ENCODE peak calls at places on chromosomes 7 and 10, in seven cellular contexts. I is prostate gland, G is HCT116, P is HepG2, H is transverse colon, M is suprapubic skin, O is upper lobe of left lung. S is an unnamed sample.

GRCh38 chr10:131010965-131011575 is 300.5 kb downstream of the TCERG1L start:
- DNase-seq in I (no peak), G (no peak), P (no peak), H (no peak), M (no peak), O (no peak), S (no peak)

GRCh38 chr10:11793762-11794479 is 29.2 kb upstream of the PROSER2 start:
- DNase-seq in I (no peak), G (peak), P (peak), H (no peak), M (no peak), O (peak), S (no peak)

GRCh38 chr7:66558660-66559465 is 69.8 kb upstream of the KCTD7 start:
- DNase-seq in I (no peak), G (no peak), P (no peak), H (peak), M (no peak), O (peak), S (no peak)

GRCh38 chr10:30058570-30059132 is 735 bp downstream of the JCAD start:
- DNase-seq in I (no peak), G (no peak), P (no peak), H (no peak), M (no peak), O (peak), S (no peak)

GRCh38 chr7:40584667-40585433 is 450.0 kb downstream of the SUGCT start:
- DNase-seq in I (no peak), G (no peak), P (no peak), H (no peak), M (no peak), O (no peak), S (no peak)

GRCh38 chr7:119545118-119545517 is 727.9 kb upstream of the KCND2 start:
- DNase-seq in I (no peak), G (peak), P (peak), H (no peak), M (no peak), O (no peak), S (no peak)

GRCh38 chr7:1844956-1845390 is 174.9 kb downstream of the ELFN1 start:
- DNase-seq in I (no peak), G (no peak), P (no peak), H (peak), M (peak), O (no peak), S (no peak)

GRCh38 chr7:14351167-14351566 is 361.7 kb upstream of the ETV1 start:
- DNase-seq in I (no peak), G (no peak), P (no peak), H (no peak), M (no peak), O (no peak), S (no peak)

GRCh38 chr10:15700078-15700477 is 19.6 kb downstream of the ITGA8 start:
- DNase-seq in I (no peak), G (no peak), P (no peak), H (no peak), M (no peak), O (no peak), S (no peak)

GRCh38 chr7:2812831-2813230 is 31.3 kb downstream of the GNA12 start:
- DNase-seq in I (no peak), G (no peak), P (no peak), H (no peak), M (no peak), O (no peak), S (no peak)

GRCh38 chr7:92614586-92615237 is 24.5 kb upstream of the FAM133B start:
- DNase-seq in I (no peak), G (no peak), P (no peak), H (no peak), M (no peak), O (no peak), S (no peak)

DNA sequence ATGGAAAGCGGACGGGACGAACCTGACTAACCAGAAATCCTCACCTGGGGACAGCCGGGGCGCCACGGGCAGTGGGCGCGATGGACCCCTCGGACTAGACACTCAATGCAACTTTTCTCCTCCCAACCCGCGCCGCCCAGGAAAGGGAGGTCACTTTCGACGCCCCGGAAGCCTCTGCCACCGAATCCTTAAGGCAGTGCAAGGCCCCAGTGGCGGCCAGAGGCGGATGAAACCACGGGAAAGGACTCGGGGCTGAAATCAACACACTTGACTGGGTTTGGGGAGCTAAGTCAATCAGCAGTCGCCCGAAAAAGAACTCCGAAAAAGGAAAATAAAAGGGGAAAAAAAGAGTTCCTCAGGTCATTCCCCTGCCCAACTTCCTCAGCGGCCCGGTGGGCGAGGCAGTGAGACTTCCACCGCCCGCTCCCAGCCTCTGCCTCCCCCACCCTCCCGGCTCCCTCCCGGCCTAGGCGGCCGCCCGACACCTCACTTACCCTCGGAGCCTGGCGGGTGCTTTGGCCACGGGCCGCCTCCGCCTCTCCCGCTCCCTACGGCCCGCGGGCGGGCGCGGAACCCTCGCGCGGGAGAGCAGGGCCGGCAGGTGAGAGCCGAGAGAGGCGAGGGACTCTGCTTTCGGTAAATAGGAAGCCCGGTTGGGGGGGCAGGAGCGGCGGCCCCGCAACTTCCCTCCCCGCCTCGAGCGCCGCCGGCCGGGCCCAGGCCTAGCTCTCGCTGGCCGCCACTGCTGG is 547 bp downstream of the WAPL start:
- DNase-seq in I (peak), G (peak), P (peak), H (peak), M (peak), O (peak), S (no peak)
- TF ChIP-seq POLR2A in I (no peak), G (no peak), P (peak), H (no peak), M (no peak), O (no peak), S (no peak)

GRCh38 chr10:48684463-48684791 is 246 bp upstream of the WDFY4 start:
- DNase-seq in I (no peak), G (no peak), P (no peak), H (no peak), M (no peak), O (no peak), S (peak)

GRCh38 chr10:48683424-48683823 is 1.2 kb upstream of the WDFY4 start:
- DNase-seq in I (no peak), G (no peak), P (no peak), H (no peak), M (no peak), O (no peak), S (peak)

GRCh38 chr10:48684792-48685651 is at the start of gene WDFY4:
- DNase-seq in I (no peak), G (no peak), P (no peak), H (peak), M (no peak), O (peak), S (peak)

GRCh38 chr10:48682265-48682664 is 2.4 kb upstream of the WDFY4 start:
- DNase-seq in I (no peak), G (no peak), P (no peak), H (no peak), M (no peak), O (no peak), S (peak)

GRCh38 chr10:48683893-48684292 is 780 bp upstream of the WDFY4 start:
- DNase-seq in I (no peak), G (no peak), P (no peak), H (no peak), M (no peak), O (no peak), S (no peak)
- TF ChIP-seq POLR2AphosphoS5 in I (no peak), G (no peak), P (no peak), H (no peak), M (no peak), O (no peak), S (no peak)

GRCh38 chr7:99399597-99399996 is 8.8 kb downstream of the PDAP1 start:
- DNase-seq in I (no peak), G (no peak), P (no peak), H (no peak), M (no peak), O (no peak), S (no peak)
- TF ChIP-seq POLR2A in I (no peak), G (no peak), P (no peak), H (no peak), M (no peak), O (no peak), S (no peak)

GRCh38 chr7:100435401-100436304 is 644 bp downstream of the PPP1R35 start:
- DNase-seq in I (peak), G (no peak), P (no peak), H (peak), M (peak), O (peak), S (no peak)
- TF ChIP-seq POLR2AphosphoS5 in I (peak), G (peak), P (no peak), H (peak), M (no peak), O (peak), S (no peak)

S was measured in esophagus muscularis mucosa.